ENCODE peak calls at places on chromosomes 3 and 15, in ten cellular contexts. V is transverse colon; E is AG09319; H is CD8-positive, alpha-beta T cell; I is AG04449; M is cardiac muscle cell; X is neural crest cell; Z is GM12865; O is GM23338; R is MCF 10A. G is an unnamed sample.

GRCh38 chr3:140403559-140403958 is 274.3 kb upstream of the TRIM42 start:
- DNase-seq in O (no peak), X (no peak), R (no peak), I (no peak), E (no peak), M (peak; percentile 42), Z (no peak), V (no peak), H (no peak), G (no peak)

GRCh38 chr3:93973160-93974126 is at the start of gene PROS1:
- DNase-seq in V (peak; percentile 83), Z (peak; percentile 50), M (peak; percentile 88), H (peak; percentile 26), O (peak; percentile 83), R (peak; percentile 80), E (peak; percentile 62), I (no peak), X (peak; percentile 63), G (peak; percentile 87)

GRCh38 chr3:134462236-134463059 is 23.3 kb downstream of the ANAPC13 start:
- DNase-seq in I (peak; percentile 79), R (no peak), O (no peak), V (no peak), X (no peak), Z (no peak), M (no peak), H (no peak), E (peak; percentile 68), G (no peak)

GRCh38 chr15:98807262-98807661 is 158.9 kb downstream of the IGF1R start:
- DNase-seq in V (no peak), R (peak; percentile 30), X (no peak), E (peak; percentile 79), I (peak; percentile 71), H (no peak), O (no peak), Z (no peak), M (no peak), G (no peak)

GRCh38 chr3:36903119-36903882 is 41.6 kb downstream of the TRANK1 start:
- DNase-seq in I (no peak), H (peak; percentile 40), X (no peak), R (no peak), V (no peak), Z (peak; percentile 19), E (no peak), O (no peak), M (no peak), G (no peak)

GRCh38 chr15:76973362-76973743 is 21.6 kb upstream of the PSTPIP1 start:
- DNase-seq in I (no peak), O (peak; percentile 92), V (no peak), X (peak; percentile 49), R (peak; percentile 35), Z (peak; percentile 75), E (no peak), H (peak; percentile 75), M (peak; percentile 51), G (no peak)

GRCh38 chr3:56921573-56922571 is 120.1 kb upstream of the ARHGEF3 start:
- DNase-seq in X (no peak), R (no peak), M (no peak), V (no peak), O (no peak), E (no peak), H (peak; percentile 23), I (no peak), Z (peak; percentile 48), G (no peak)

GRCh38 chr3:190362258-190362657 is 25.7 kb upstream of the CLDN16 start:
- DNase-seq in E (no peak), R (no peak), X (no peak), Z (no peak), O (peak; percentile 77), V (no peak), H (no peak), I (no peak), M (no peak), G (no peak)

GRCh38 chr15:58065445-58066041 is at the start of gene ALDH1A2:
- DNase-seq in H (no peak), V (peak; percentile 8), X (peak; percentile 12), M (peak; percentile 52), E (no peak), I (no peak), O (peak; percentile 80), Z (no peak), R (no peak), G (peak; percentile 73)

GRCh38 chr3:161137260-161137659 is 32.1 kb upstream of the B3GALNT1 start:
- DNase-seq in R (no peak), M (no peak), H (no peak), Z (no peak), O (peak; percentile 26), V (no peak), E (no peak), X (no peak), I (no peak), G (no peak)

GRCh38 chr3:141302364-141303141 is 65.8 kb upstream of the ZBTB38 start:
- DNase-seq in E (peak; percentile 88), M (no peak), Z (no peak), X (no peak), V (no peak), I (peak; percentile 26), O (no peak), H (no peak), R (peak; percentile 79), G (no peak)

GRCh38 chr3:136513367-136513766 is 238.8 kb downstream of the STAG1 start:
- DNase-seq in E (no peak), V (no peak), M (no peak), X (no peak), R (no peak), O (no peak), H (no peak), Z (no peak), I (no peak), G (no peak)

GRCh38 chr15:77581896-77582569 is 50.7 kb downstream of the LINGO1 start:
- DNase-seq in M (no peak), E (no peak), H (no peak), I (no peak), V (peak; percentile 26), R (no peak), O (no peak), X (no peak), Z (no peak), G (no peak)

GRCh38 chr3:48432411-48433371 is 2.8 kb upstream of the PLXNB1 start:
- DNase-seq in O (peak; percentile 92), Z (peak; percentile 46), R (peak; percentile 90), V (peak; percentile 25), E (no peak), H (no peak), X (no peak), I (no peak), M (no peak), G (no peak)

GRCh38 chr3:42855219-42855546 is 20.5 kb downstream of the CYP8B1 start:
- DNase-seq in R (no peak), I (no peak), V (no peak), X (no peak), M (no peak), E (no peak), Z (no peak), O (no peak), H (no peak), G (peak; percentile 36)

DNA sequence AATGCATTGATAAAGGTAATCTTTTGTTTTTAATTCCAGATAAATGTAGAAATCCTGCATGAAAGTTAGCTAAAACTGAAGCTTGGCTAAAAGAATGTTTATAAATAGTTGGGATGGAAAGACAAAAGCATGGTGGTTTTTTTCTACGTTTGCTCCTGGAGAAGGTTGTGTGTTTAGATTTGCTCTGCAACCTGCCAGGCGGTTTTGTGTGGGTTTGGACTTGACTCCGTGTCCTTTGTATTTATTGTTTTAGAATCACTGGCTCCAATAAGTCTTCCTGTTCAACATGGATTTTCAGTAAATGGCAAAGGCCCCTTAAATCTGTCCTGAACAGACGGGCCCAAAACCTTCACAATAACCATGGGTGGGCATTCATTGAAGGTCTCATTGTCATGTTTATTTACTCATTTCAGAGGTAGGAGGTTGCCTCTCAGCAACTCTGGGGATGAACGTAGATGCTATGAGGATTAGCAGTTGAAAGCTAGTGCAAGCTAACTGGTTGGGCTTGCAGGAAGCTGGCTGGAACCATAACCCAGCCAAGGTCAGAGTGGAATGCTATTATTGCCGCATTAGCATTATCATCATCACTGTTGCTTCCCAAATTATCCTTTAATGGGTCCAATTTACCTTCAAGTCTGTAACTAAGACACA is 60.6 kb upstream of the ADAMTS9 start:
- DNase-seq in H (no peak), V (no peak), O (peak; percentile 81), M (no peak), I (no peak), Z (no peak), R (no peak), E (no peak), X (no peak), G (no peak)
- TF ChIP-seq CTCF in H (no peak), V (no peak), O (no peak), M (no peak), I (no peak), Z (no peak), R (no peak), E (no peak), X (no peak), G (no peak)

DNA sequence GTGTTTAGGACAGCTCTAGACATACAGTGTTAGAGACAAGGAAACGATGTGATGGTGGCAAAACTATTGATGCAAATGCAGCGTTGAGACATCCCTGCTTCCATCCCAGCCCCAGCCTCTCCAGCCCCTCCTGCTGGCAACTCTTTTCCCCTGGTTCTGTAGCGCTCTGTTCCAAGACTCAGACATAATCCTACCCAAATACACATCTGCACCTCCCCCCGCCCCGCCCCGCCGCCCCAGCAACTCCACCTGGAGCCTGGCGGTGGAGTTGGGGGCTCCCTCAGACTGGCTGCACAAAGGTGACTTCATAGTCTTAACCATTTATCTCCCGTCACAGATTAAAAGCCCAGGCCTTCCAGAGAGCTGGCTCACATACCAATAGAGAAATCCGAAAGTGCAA is 7.2 kb upstream of the SEC22A start:
- DNase-seq in Z (no peak), H (no peak), M (peak; percentile 39), X (peak; percentile 26), O (peak; percentile 89), V (peak; percentile 19), R (no peak), E (no peak), I (no peak), G (no peak)
- TF ChIP-seq CTCF in Z (no peak), H (no peak), M (peak; percentile 54), X (peak; percentile 54), O (peak; percentile 46), V (peak; percentile 17), R (peak; percentile 8), E (peak; percentile 49), I (peak; percentile 54), G (no peak)

DNA sequence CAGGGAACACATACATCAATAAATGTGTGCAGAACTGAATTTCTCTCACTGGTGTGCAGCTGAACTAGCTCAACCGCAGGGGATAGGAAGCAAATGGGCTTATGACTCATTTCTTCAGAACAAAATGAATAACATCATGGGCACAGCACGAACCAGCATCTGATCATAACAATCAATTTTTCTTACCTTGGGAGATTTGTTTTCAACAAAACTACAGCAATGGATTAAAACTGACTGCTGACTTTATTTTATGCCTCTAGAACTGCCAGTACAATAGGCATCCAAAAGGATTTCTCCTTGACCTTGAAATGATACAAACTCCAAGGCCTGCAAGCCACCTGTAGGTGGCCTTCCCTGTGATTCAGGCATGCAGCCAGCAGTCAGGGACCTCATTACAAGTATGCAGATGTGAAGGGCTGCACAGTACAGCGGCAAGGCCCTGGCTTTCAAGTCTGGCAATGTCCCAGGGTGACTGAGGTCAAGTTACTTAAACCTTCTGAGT is 26.1 kb downstream of the TAMM41 start:
- DNase-seq in I (no peak), X (no peak), H (no peak), V (no peak), Z (peak; percentile 48), R (peak; percentile 51), O (peak; percentile 13), E (no peak), M (peak; percentile 37), G (no peak)
- TF ChIP-seq CTCF in I (no peak), X (no peak), H (no peak), V (no peak), Z (no peak), R (no peak), O (no peak), E (no peak), M (no peak), G (no peak)

GRCh38 chr3:14678015-14678503 is 3.1 kb downstream of the C3orf20 start:
- DNase-seq in V (no peak), R (no peak), I (no peak), O (peak; percentile 27), E (no peak), X (no peak), M (peak; percentile 5), Z (no peak), H (no peak), G (no peak)
- TF ChIP-seq CTCF in V (no peak), R (no peak), I (no peak), O (no peak), E (no peak), X (no peak), M (no peak), Z (no peak), H (no peak), G (no peak)

G was measured in coronary artery.